ENCODE peak calls at places on chromosomes 2 and 18, in six cellular contexts. B is fibroblast of lung, L is tibial nerve, W is Peyer's patch, Q is A549, F is heart left ventricle. X is an unnamed sample.
A peak's percentile ranks its signal among the peaks of the same experiment; 100 is the strongest.

GRCh38 chr2:173217106-173217840 is 137.4 kb upstream of the CDCA7 start:
- DNase-seq in B (peak; percentile 58), W (no peak), Q (no peak), L (no peak), F (no peak), X (no peak)

GRCh38 chr18:51184092-51184458 is 13.4 kb downstream of the MEX3C start:
- DNase-seq in Q (no peak), W (no peak), L (no peak), F (no peak), B (no peak), X (no peak)

GRCh38 chr2:138829326-138829725 is 49.1 kb upstream of the NXPH2 start:
- DNase-seq in F (no peak), L (no peak), W (no peak), Q (peak; percentile 28), B (peak; percentile 10), X (peak; percentile 28)

GRCh38 chr18:75247601-75248421 is 37.2 kb downstream of the TSHZ1 start:
- DNase-seq in Q (no peak), F (no peak), W (no peak), B (peak; percentile 60), L (no peak), X (no peak)

GRCh38 chr2:74201596-74201995 is 3.2 kb downstream of the MTHFD2 start:
- DNase-seq in W (no peak), F (peak; percentile 34), Q (no peak), B (peak; percentile 37), L (peak; percentile 19), X (peak; percentile 33)

GRCh38 chr2:191402966-191403565 is 157.9 kb downstream of the MYO1B start:
- DNase-seq in F (no peak), B (no peak), W (no peak), L (no peak), Q (no peak), X (no peak)

GRCh38 chr2:157107877-157108276 is 149.6 kb upstream of the GALNT5 start:
- DNase-seq in B (peak; percentile 70), L (no peak), W (no peak), F (no peak), Q (no peak), X (no peak)

GRCh38 chr2:196486145-196486544 is 153.4 kb upstream of the CCDC150 start:
- DNase-seq in L (peak; percentile 15), F (no peak), B (no peak), Q (no peak), W (no peak), X (no peak)

GRCh38 chr18:44568343-44568742 is 112.3 kb upstream of the SETBP1 start:
- DNase-seq in F (no peak), W (no peak), L (no peak), Q (no peak), B (no peak), X (no peak)

GRCh38 chr18:48813833-48814489 is 136.8 kb downstream of the SMAD7 start:
- DNase-seq in L (peak; percentile 39), Q (no peak), F (no peak), W (no peak), B (no peak), X (no peak)

GRCh38 chr18:9708057-9708881 is at the start of gene RAB31:
- DNase-seq in W (peak; percentile 69), L (peak; percentile 51), F (peak; percentile 87), Q (peak; percentile 44), B (peak; percentile 79), X (peak; percentile 86)

GRCh38 chr2:45403036-45403435 is 208.0 kb downstream of the SRBD1 start:
- DNase-seq in F (no peak), Q (no peak), L (no peak), B (no peak), W (no peak), X (no peak)

GRCh38 chr2:98460573-98461560 is 16.2 kb downstream of the INPP4A start:
- DNase-seq in Q (no peak), F (no peak), W (no peak), L (no peak), B (no peak), X (peak; percentile 39)

GRCh38 chr18:63322908-63323634 is 3.5 kb upstream of the BCL2 start:
- DNase-seq in L (peak; percentile 52), W (no peak), Q (peak; percentile 39), F (peak; percentile 56), B (peak; percentile 56), X (no peak)

GRCh38 chr18:65983750-65984149 is 232.9 kb downstream of the CDH7 start:
- DNase-seq in B (no peak), Q (no peak), L (no peak), F (no peak), W (no peak), X (no peak)

GRCh38 chr2:96201338-96201737 is 7.3 kb downstream of the STARD7 start:
- DNase-seq in F (no peak), L (no peak), B (no peak), Q (no peak), W (no peak), X (no peak)

GRCh38 chr2:44582363-44583008 is 220.7 kb downstream of the CAMKMT start:
- DNase-seq in W (no peak), L (no peak), Q (no peak), F (no peak), B (peak; percentile 50), X (no peak)

GRCh38 chr2:178401994-178402437 is 49.0 kb downstream of the PRKRA start:
- DNase-seq in W (no peak), Q (no peak), B (no peak), F (no peak), L (no peak), X (no peak)

GRCh38 chr2:135152361-135152760 is 100.3 kb downstream of the RAB3GAP1 start:
- DNase-seq in F (no peak), B (no peak), L (no peak), Q (no peak), W (no peak), X (no peak)

GRCh38 chr2:188050716-188051115 is 241.0 kb upstream of the GULP1 start:
- DNase-seq in Q (no peak), B (peak; percentile 73), W (no peak), F (no peak), L (no peak), X (no peak)

GRCh38 chr2:234911271-234911670 is 40.5 kb upstream of the SH3BP4 start:
- DNase-seq in Q (no peak), B (peak; percentile 87), W (no peak), F (no peak), L (no peak), X (no peak)

GRCh38 chr2:42755161-42755900 is 8.6 kb downstream of the OXER1 start:
- DNase-seq in Q (no peak), W (no peak), B (peak; percentile 6), F (no peak), L (no peak), X (no peak)

GRCh38 chr2:88258208-88258607 is 88.1 kb downstream of the THNSL2 start:
- DNase-seq in L (no peak), Q (no peak), F (no peak), B (no peak), W (no peak), X (no peak)

GRCh38 chr2:96145028-96145939 is at the start of gene DUSP2:
- DNase-seq in B (peak; percentile 78), Q (peak; percentile 18), F (peak; percentile 79), W (peak; percentile 79), L (peak; percentile 30), X (peak; percentile 75)

GRCh38 chr2:8086342-8086741 is 595.5 kb upstream of the ID2 start:
- DNase-seq in F (no peak), Q (no peak), B (peak; percentile 59), L (no peak), W (no peak), X (no peak)

GRCh38 chr2:38000485-38001222 is 75.3 kb downstream of the CYP1B1 start:
- DNase-seq in F (no peak), W (no peak), Q (no peak), B (no peak), L (no peak), X (no peak)

GRCh38 chr2:188444106-188444835 is 152.6 kb downstream of the GULP1 start:
- DNase-seq in F (no peak), B (peak; percentile 28), L (no peak), Q (no peak), W (no peak), X (no peak)

DNA sequence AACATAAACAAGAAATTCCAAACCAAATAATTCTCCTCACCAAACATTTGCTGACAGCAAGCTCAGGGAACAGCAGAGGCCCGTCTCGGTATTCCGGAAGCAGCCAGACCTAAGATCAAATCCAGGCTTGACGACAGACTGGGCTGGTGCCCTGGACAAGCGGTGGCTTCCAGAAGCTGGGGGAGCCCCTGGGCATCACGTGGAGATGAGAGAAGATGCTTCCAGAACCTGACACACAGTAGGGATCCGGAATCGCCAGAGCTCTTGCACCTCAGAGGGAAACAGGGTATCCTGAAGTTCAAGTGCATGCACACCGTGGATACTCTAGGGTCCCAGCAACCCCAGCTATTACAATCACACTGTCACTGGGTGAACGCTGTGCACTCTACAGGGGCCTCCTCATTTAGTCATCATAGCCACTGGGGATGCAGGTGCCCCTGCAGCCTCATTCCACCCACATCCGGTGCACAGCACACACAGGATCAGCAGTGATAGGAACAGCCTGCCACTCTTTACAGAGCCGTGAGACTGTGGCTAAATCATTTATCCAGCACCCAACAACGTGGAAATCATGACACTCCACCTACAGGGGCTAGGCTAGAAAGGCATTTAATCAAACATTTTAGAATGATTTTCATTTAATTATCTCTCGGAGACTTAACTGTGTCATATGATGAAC is 102.6 kb downstream of the HDAC4 start:
- DNase-seq in L (no peak), Q (no peak), W (peak; percentile 47), B (no peak), F (no peak), X (no peak)
- H3K4me1 ChIP-seq in L (peaks cover 79% of the 10 kb centered on the region), Q (peaks cover 28% of the 10 kb centered on the region), W (no peaks in the 10 kb centered on the region), B (no peaks in the 10 kb centered on the region), F (peaks cover 20% of the 10 kb centered on the region), X (peaks cover 84% of the 10 kb centered on the region)

GRCh38 chr2:62576276-62576939 is 70.4 kb upstream of the TMEM17 start:
- DNase-seq in B (no peak), W (no peak), Q (no peak), L (no peak), F (no peak), X (no peak)
- TF ChIP-seq CTCF in B (no peak), W (no peak), Q (no peak), L (no peak), F (no peak), X (no peak)

GRCh38 chr2:179594268-179595112 is 266.9 kb downstream of the ZNF385B start:
- DNase-seq in Q (no peak), W (no peak), B (peak; percentile 16), L (no peak), F (peak; percentile 25), X (no peak)
- H3K27ac ChIP-seq in Q (no peak overlapping the region), W (no peak overlapping the region), B (no peak overlapping the region), L (no peak overlapping the region), F (no peak overlapping the region), X (no peak overlapping the region)

DNA sequence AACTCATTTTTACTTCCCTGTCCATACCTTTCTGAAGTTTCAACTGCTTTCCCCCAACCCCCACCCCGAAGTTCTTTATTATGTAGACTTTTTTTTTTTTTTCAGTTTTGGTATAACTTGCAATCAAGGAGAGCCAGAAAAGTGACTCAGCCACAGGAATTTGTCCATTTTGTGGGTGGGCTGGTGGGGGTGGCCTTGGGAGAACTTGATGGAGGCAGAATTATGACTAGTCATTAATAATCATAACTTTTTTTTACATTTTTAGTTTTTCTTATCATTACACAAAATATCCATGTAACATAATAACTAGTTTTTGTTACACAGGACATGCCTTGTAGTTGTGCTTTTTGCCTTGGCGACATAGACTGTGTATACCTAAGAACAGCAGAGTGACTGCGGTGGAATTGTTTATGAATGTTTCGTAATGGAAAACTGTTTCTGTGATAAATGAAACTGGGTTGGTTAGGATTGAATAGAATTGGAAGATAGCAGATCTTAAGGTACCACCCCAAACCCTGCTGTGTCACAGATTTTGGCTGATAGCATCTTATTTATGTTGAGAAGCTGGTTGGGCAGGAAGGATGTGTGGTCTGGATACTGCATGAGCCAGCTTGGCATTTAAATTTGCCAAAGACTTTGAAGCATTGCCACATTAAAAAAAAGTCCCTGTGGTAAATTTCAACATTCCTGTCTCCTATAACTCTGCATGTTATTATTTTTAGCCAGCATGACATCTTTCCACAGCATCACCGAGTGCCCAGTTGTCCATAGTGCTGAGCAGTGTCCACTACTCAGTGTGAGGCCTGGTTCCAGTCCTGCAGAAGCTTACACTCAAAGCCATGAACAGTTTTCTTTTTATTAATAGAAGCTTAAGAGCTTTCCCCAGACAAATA is 30.7 kb downstream of the LYPD6B start:
- DNase-seq in B (peak; percentile 91), L (no peak), W (no peak), F (no peak), Q (no peak), X (no peak)
- H3K4me1 ChIP-seq in B (no peaks in the 10 kb centered on the region), L (no peaks in the 10 kb centered on the region), W (no peaks in the 10 kb centered on the region), F (no peaks in the 10 kb centered on the region), Q (no peaks in the 10 kb centered on the region), X (peaks cover 14% of the 10 kb centered on the region)

X was measured in heart right ventricle.